ENCODE peak calls at places on chromosomes 1 and 21, in nine cellular contexts. One of them, this sample, is unnamed.

GRCh38 chr1:23129846-23130245 is 38.8 kb downstream of the LUZP1 start:
- DNase-seq in tibial nerve: no peak
- DNase-seq in prostate gland: no peak
- DNase-seq in NB4: no peak
- DNase-seq in A549: no peak
- DNase-seq in ovary: no peak
- DNase-seq in sigmoid colon: no peak
- DNase-seq in esophagus squamous epithelium: no peak
- DNase-seq in transverse colon: no peak
- DNase-seq in this sample: no peak

GRCh38 chr1:99957818-99958217 is 12.0 kb upstream of the SLC35A3 start:
- DNase-seq in A549: no peak
- DNase-seq in sigmoid colon: no peak
- DNase-seq in NB4: no peak
- DNase-seq in transverse colon: no peak
- DNase-seq in ovary: no peak
- DNase-seq in esophagus squamous epithelium: no peak
- DNase-seq in tibial nerve: no peak
- DNase-seq in prostate gland: no peak
- DNase-seq in this sample: no peak

GRCh38 chr1:59698386-59698785 is 116.4 kb upstream of the HOOK1 start:
- DNase-seq in sigmoid colon: no peak
- DNase-seq in tibial nerve: no peak
- DNase-seq in esophagus squamous epithelium: no peak
- DNase-seq in ovary: no peak
- DNase-seq in prostate gland: no peak
- DNase-seq in transverse colon: no peak
- DNase-seq in A549: no peak
- DNase-seq in NB4: peak; percentile 69
- DNase-seq in this sample: no peak

GRCh38 chr1:50271968-50272578 is 151.2 kb downstream of the DMRTA2 start:
- DNase-seq in ovary: no peak
- DNase-seq in transverse colon: peak; percentile 40
- DNase-seq in sigmoid colon: no peak
- DNase-seq in NB4: peak; percentile 31
- DNase-seq in esophagus squamous epithelium: no peak
- DNase-seq in A549: peak; percentile 39
- DNase-seq in tibial nerve: no peak
- DNase-seq in prostate gland: peak; percentile 8
- DNase-seq in this sample: no peak

GRCh38 chr1:71228727-71229371 is 148.0 kb upstream of the ZRANB2 start:
- DNase-seq in A549: no peak
- DNase-seq in tibial nerve: no peak
- DNase-seq in sigmoid colon: no peak
- DNase-seq in prostate gland: no peak
- DNase-seq in NB4: no peak
- DNase-seq in transverse colon: no peak
- DNase-seq in esophagus squamous epithelium: no peak
- DNase-seq in ovary: no peak
- DNase-seq in this sample: no peak

GRCh38 chr21:44253832-44254700 is 7.6 kb downstream of the DNMT3L start:
- DNase-seq in prostate gland: no peak
- DNase-seq in A549: no peak
- DNase-seq in ovary: no peak
- DNase-seq in tibial nerve: no peak
- DNase-seq in transverse colon: no peak
- DNase-seq in NB4: no peak
- DNase-seq in sigmoid colon: peak; percentile 47
- DNase-seq in esophagus squamous epithelium: no peak
- DNase-seq in this sample: no peak

GRCh38 chr1:207670192-207670591 is 25.3 kb downstream of the CR1L start:
- DNase-seq in sigmoid colon: no peak
- DNase-seq in prostate gland: no peak
- DNase-seq in transverse colon: no peak
- DNase-seq in tibial nerve: no peak
- DNase-seq in A549: no peak
- DNase-seq in esophagus squamous epithelium: no peak
- DNase-seq in NB4: no peak
- DNase-seq in ovary: no peak
- DNase-seq in this sample: no peak

GRCh38 chr1:65343286-65343685 is 33.9 kb downstream of the DNAJC6 start:
- DNase-seq in esophagus squamous epithelium: no peak
- DNase-seq in prostate gland: no peak
- DNase-seq in NB4: no peak
- DNase-seq in A549: no peak
- DNase-seq in sigmoid colon: no peak
- DNase-seq in transverse colon: no peak
- DNase-seq in ovary: no peak
- DNase-seq in tibial nerve: no peak
- DNase-seq in this sample: no peak

GRCh38 chr1:153746174-153746573 is 18.3 kb downstream of the INTS3 start:
- DNase-seq in ovary: no peak
- DNase-seq in esophagus squamous epithelium: no peak
- DNase-seq in transverse colon: no peak
- DNase-seq in sigmoid colon: no peak
- DNase-seq in prostate gland: no peak
- DNase-seq in A549: no peak
- DNase-seq in NB4: no peak
- DNase-seq in tibial nerve: no peak
- DNase-seq in this sample: no peak

GRCh38 chr1:53342735-53343470 is 15.0 kb upstream of the LRP8 start:
- DNase-seq in ovary: peak; percentile 4
- DNase-seq in prostate gland: no peak
- DNase-seq in tibial nerve: no peak
- DNase-seq in transverse colon: no peak
- DNase-seq in esophagus squamous epithelium: no peak
- DNase-seq in sigmoid colon: no peak
- DNase-seq in A549: no peak
- DNase-seq in NB4: no peak
- DNase-seq in this sample: peak; percentile 75

GRCh38 chr1:240526321-240526720 is 85.6 kb downstream of the GREM2 start:
- DNase-seq in esophagus squamous epithelium: no peak
- DNase-seq in tibial nerve: no peak
- DNase-seq in prostate gland: no peak
- DNase-seq in NB4: no peak
- DNase-seq in A549: no peak
- DNase-seq in sigmoid colon: no peak
- DNase-seq in transverse colon: no peak
- DNase-seq in ovary: no peak
- DNase-seq in this sample: no peak

GRCh38 chr1:163379801-163380200 is 58.0 kb downstream of the NUF2 start:
- DNase-seq in sigmoid colon: no peak
- DNase-seq in A549: no peak
- DNase-seq in prostate gland: no peak
- DNase-seq in esophagus squamous epithelium: no peak
- DNase-seq in tibial nerve: no peak
- DNase-seq in ovary: no peak
- DNase-seq in NB4: no peak
- DNase-seq in transverse colon: no peak
- DNase-seq in this sample: no peak

GRCh38 chr1:201741763-201742342 is 87.1 kb upstream of the IPO9 start:
- DNase-seq in esophagus squamous epithelium: no peak
- DNase-seq in tibial nerve: no peak
- DNase-seq in prostate gland: no peak
- DNase-seq in sigmoid colon: no peak
- DNase-seq in transverse colon: no peak
- DNase-seq in NB4: no peak
- DNase-seq in ovary: no peak
- DNase-seq in A549: no peak
- DNase-seq in this sample: no peak

GRCh38 chr1:195933816-195934215 is 674.4 kb downstream of the KCNT2 start:
- DNase-seq in ovary: no peak
- DNase-seq in prostate gland: no peak
- DNase-seq in NB4: no peak
- DNase-seq in sigmoid colon: no peak
- DNase-seq in A549: no peak
- DNase-seq in tibial nerve: no peak
- DNase-seq in esophagus squamous epithelium: no peak
- DNase-seq in transverse colon: no peak
- DNase-seq in this sample: no peak

GRCh38 chr1:89605692-89606091 is 27.2 kb upstream of the LRRC8C start:
- DNase-seq in A549: no peak
- DNase-seq in transverse colon: no peak
- DNase-seq in prostate gland: no peak
- DNase-seq in NB4: no peak
- DNase-seq in sigmoid colon: no peak
- DNase-seq in esophagus squamous epithelium: no peak
- DNase-seq in tibial nerve: no peak
- DNase-seq in ovary: no peak
- DNase-seq in this sample: no peak

GRCh38 chr1:226408285-226409184 is 642 bp upstream of the PARP1 start:
- DNase-seq in transverse colon: no peak
- DNase-seq in esophagus squamous epithelium: no peak
- DNase-seq in NB4: no peak
- DNase-seq in sigmoid colon: no peak
- DNase-seq in ovary: peak; percentile 48
- DNase-seq in prostate gland: no peak
- DNase-seq in A549: no peak
- DNase-seq in tibial nerve: no peak
- DNase-seq in this sample: no peak

GRCh38 chr1:12009318-12010001 is 9.8 kb upstream of the MIIP start:
- DNase-seq in sigmoid colon: no peak
- DNase-seq in NB4: no peak
- DNase-seq in prostate gland: no peak
- DNase-seq in transverse colon: no peak
- DNase-seq in A549: no peak
- DNase-seq in tibial nerve: no peak
- DNase-seq in ovary: no peak
- DNase-seq in esophagus squamous epithelium: no peak
- DNase-seq in this sample: no peak
- TF ChIP-seq POLR2A in sigmoid colon: no peak
- TF ChIP-seq POLR2A in NB4: no peak
- TF ChIP-seq POLR2A in prostate gland: no peak
- TF ChIP-seq POLR2A in transverse colon: no peak
- TF ChIP-seq POLR2A in A549: no peak
- TF ChIP-seq POLR2A in tibial nerve: no peak
- TF ChIP-seq POLR2A in ovary: no peak
- TF ChIP-seq POLR2A in esophagus squamous epithelium: no peak
- TF ChIP-seq POLR2A in this sample: no peak

GRCh38 chr1:86503477-86504129 is 34.9 kb downstream of the CLCA1 start:
- DNase-seq in ovary: peak; percentile 60
- DNase-seq in sigmoid colon: peak; percentile 77
- DNase-seq in NB4: no peak
- DNase-seq in tibial nerve: no peak
- DNase-seq in A549: no peak
- DNase-seq in transverse colon: peak; percentile 24
- DNase-seq in prostate gland: peak; percentile 32
- DNase-seq in esophagus squamous epithelium: no peak
- DNase-seq in this sample: no peak

GRCh38 chr1:86504895-86505625 is 36.3 kb downstream of the CLCA1 start:
- DNase-seq in transverse colon: peak; percentile 56
- DNase-seq in tibial nerve: no peak
- DNase-seq in A549: no peak
- DNase-seq in ovary: no peak
- DNase-seq in prostate gland: peak; percentile 90
- DNase-seq in NB4: no peak
- DNase-seq in esophagus squamous epithelium: no peak
- DNase-seq in sigmoid colon: no peak
- DNase-seq in this sample: peak; percentile 76

GRCh38 chr1:86504130-86504479 is 35.4 kb downstream of the CLCA1 start:
- DNase-seq in prostate gland: peak; percentile 19
- DNase-seq in esophagus squamous epithelium: no peak
- DNase-seq in sigmoid colon: no peak
- DNase-seq in ovary: peak; percentile 20
- DNase-seq in tibial nerve: no peak
- DNase-seq in NB4: no peak
- DNase-seq in transverse colon: no peak
- DNase-seq in A549: no peak
- DNase-seq in this sample: no peak

GRCh38 chr1:86500731-86501130 is 32.0 kb downstream of the CLCA1 start:
- DNase-seq in A549: no peak
- DNase-seq in transverse colon: no peak
- DNase-seq in NB4: no peak
- DNase-seq in tibial nerve: no peak
- DNase-seq in ovary: no peak
- DNase-seq in sigmoid colon: no peak
- DNase-seq in prostate gland: no peak
- DNase-seq in esophagus squamous epithelium: no peak
- DNase-seq in this sample: no peak

GRCh38 chr1:86502721-86503430 is 34.1 kb downstream of the CLCA1 start:
- DNase-seq in NB4: no peak
- DNase-seq in A549: no peak
- DNase-seq in tibial nerve: no peak
- DNase-seq in esophagus squamous epithelium: no peak
- DNase-seq in ovary: peak; percentile 21
- DNase-seq in prostate gland: peak; percentile 60
- DNase-seq in transverse colon: peak; percentile 65
- DNase-seq in sigmoid colon: no peak
- DNase-seq in this sample: peak; percentile 29
- TF ChIP-seq CTCF in NB4: no peak
- TF ChIP-seq CTCF in A549: no peak
- TF ChIP-seq CTCF in tibial nerve: no peak
- TF ChIP-seq CTCF in esophagus squamous epithelium: no peak
- TF ChIP-seq CTCF in ovary: no peak
- TF ChIP-seq CTCF in prostate gland: no peak
- TF ChIP-seq CTCF in transverse colon: no peak
- TF ChIP-seq CTCF in sigmoid colon: no peak
- TF ChIP-seq CTCF in this sample: no peak

DNA sequence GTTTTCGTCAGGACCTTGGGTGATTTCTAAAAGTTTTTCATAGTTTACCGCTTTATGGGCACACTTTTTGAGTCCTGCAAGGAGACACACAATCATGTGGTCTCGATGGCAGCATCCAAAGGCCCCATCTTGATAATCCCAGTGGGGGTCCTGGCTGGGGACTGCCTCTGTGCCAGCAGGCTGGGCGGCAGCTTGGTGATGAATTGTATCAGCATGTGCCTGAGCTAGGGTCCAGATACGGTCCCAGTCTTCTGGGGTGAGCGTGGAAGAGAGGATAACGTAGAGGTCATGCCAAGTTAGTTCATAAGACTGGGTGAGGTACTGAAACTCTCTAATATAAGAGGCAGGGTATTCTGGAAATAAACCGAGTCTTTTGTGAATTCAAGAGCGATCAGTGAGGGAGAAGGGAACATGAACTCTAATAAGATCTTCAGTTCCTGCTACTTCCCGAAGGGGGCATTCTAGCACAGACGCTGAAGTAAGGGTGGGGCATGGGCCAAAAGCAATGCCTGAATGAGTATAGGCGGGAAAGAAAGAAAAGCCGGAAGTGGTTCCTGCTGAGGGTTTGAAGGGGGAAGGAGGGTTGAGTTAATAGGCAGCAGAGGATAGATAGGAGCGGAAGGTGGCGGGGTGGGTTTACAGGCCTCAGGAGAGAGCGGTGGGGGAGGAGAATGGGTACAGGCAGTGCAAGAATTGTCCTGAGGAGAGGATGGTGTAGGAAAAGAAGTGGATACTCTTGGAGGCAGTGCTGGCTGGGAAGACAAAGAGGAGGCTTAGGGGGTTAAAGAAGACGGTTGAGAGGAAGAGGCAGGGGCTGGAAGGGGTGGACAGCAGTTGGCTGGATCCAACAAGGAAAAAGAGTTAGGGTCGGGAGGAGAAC is 1.6 kb downstream of the ERVH48-1 start:
- DNase-seq in NB4: peak; percentile 97
- DNase-seq in tibial nerve: peak; percentile 54
- DNase-seq in ovary: peak; percentile 70
- DNase-seq in sigmoid colon: peak; percentile 90
- DNase-seq in esophagus squamous epithelium: no peak
- DNase-seq in prostate gland: peak; percentile 79
- DNase-seq in transverse colon: peak; percentile 80
- DNase-seq in A549: peak; percentile 75
- DNase-seq in this sample: peak; percentile 91
- TF ChIP-seq POLR2A in NB4: no peak
- TF ChIP-seq POLR2A in tibial nerve: no peak
- TF ChIP-seq POLR2A in ovary: no peak
- TF ChIP-seq POLR2A in sigmoid colon: no peak
- TF ChIP-seq POLR2A in esophagus squamous epithelium: no peak
- TF ChIP-seq POLR2A in prostate gland: no peak
- TF ChIP-seq POLR2A in transverse colon: peak; percentile 24
- TF ChIP-seq POLR2A in A549: no peak
- TF ChIP-seq POLR2A in this sample: no peak

GRCh38 chr1:31335007-31335406 is 37.9 kb downstream of the FABP3 start:
- DNase-seq in A549: peak; percentile 7
- DNase-seq in ovary: no peak
- DNase-seq in NB4: peak; percentile 53
- DNase-seq in tibial nerve: no peak
- DNase-seq in prostate gland: peak; percentile 36
- DNase-seq in sigmoid colon: no peak
- DNase-seq in esophagus squamous epithelium: no peak
- DNase-seq in transverse colon: no peak
- DNase-seq in this sample: no peak
- TF ChIP-seq CTCF in A549: peak; percentile 60
- TF ChIP-seq CTCF in ovary: peak; percentile 28
- TF ChIP-seq CTCF in NB4: peak; percentile 47
- TF ChIP-seq CTCF in tibial nerve: peak; percentile 49
- TF ChIP-seq CTCF in prostate gland: peak; percentile 75
- TF ChIP-seq CTCF in sigmoid colon: peak; percentile 24
- TF ChIP-seq CTCF in esophagus squamous epithelium: peak; percentile 40
- TF ChIP-seq CTCF in transverse colon: peak; percentile 42
- TF ChIP-seq CTCF in this sample: no peak

This sample was measured in lower leg skin.